ENCODE peak calls at places on chromosomes 6 and 20, in nine cellular contexts. Z, P, X, Q, C, K, O, E and G are unnamed samples.

GRCh38 chr6:150395388-150396009 is 26.7 kb downstream of the IYD start:
- DNase-seq in Z (no peak), P (peak; percentile 53), X (peak; percentile 22), Q (no peak), C (peak; percentile 33), K (peak; percentile 70), O (peak; percentile 91), E (peak; percentile 24), G (peak; percentile 65)

GRCh38 chr20:2673453-2673852 is 9.4 kb upstream of the IDH3B start:
- DNase-seq in Z (no peak), P (no peak), X (no peak), Q (no peak), C (no peak), K (no peak), O (no peak), E (no peak), G (no peak)

GRCh38 chr6:151757506-151757955 is 50.0 kb upstream of the ESR1 start:
- DNase-seq in Z (no peak), P (no peak), X (no peak), Q (no peak), C (no peak), K (no peak), O (peak; percentile 75), E (no peak), G (no peak)

GRCh38 chr6:129104131-129104530 is 221.2 kb downstream of the LAMA2 start:
- DNase-seq in Z (no peak), P (no peak), X (no peak), Q (peak; percentile 41), C (peak; percentile 36), K (peak; percentile 57), O (no peak), E (no peak), G (no peak)

GRCh38 chr20:53834749-53835148 is 235.6 kb downstream of the BCAS1 start:
- DNase-seq in Z (no peak), P (no peak), X (no peak), Q (no peak), C (no peak), K (no peak), O (no peak), E (no peak), G (no peak)

GRCh38 chr6:150666071-150666470 is 66.4 kb downstream of the PLEKHG1 start:
- DNase-seq in Z (no peak), P (no peak), X (no peak), Q (no peak), C (peak; percentile 68), K (no peak), O (no peak), E (no peak), G (no peak)

GRCh38 chr6:167407239-167408064 is 82.6 kb downstream of the TTLL2 start:
- DNase-seq in Z (no peak), P (no peak), X (no peak), Q (no peak), C (no peak), K (no peak), O (no peak), E (no peak), G (no peak)

GRCh38 chr6:39266782-39267355 is 37.6 kb upstream of the KCNK5 start:
- DNase-seq in Z (no peak), P (no peak), X (no peak), Q (no peak), C (no peak), K (no peak), O (no peak), E (no peak), G (no peak)

GRCh38 chr6:157953580-157954091 is 28.0 kb upstream of the SYNJ2 start:
- DNase-seq in Z (no peak), P (no peak), X (no peak), Q (no peak), C (no peak), K (no peak), O (peak; percentile 33), E (no peak), G (no peak)

GRCh38 chr6:110755411-110755834 is 59.8 kb downstream of the CDK19 start:
- DNase-seq in Z (no peak), P (no peak), X (no peak), Q (no peak), C (no peak), K (no peak), O (no peak), E (no peak), G (no peak)

GRCh38 chr6:38012573-38012972 is 193.0 kb downstream of the ZFAND3 start:
- DNase-seq in Z (no peak), P (no peak), X (no peak), Q (peak; percentile 2), C (no peak), K (peak; percentile 50), O (peak; percentile 77), E (peak; percentile 14), G (peak; percentile 47)

GRCh38 chr6:1313755-1314503 is 2.0 kb downstream of the FOXQ1 start:
- DNase-seq in Z (no peak), P (peak; percentile 83), X (peak; percentile 9), Q (no peak), C (no peak), K (no peak), O (no peak), E (no peak), G (peak; percentile 75)

GRCh38 chr20:61299613-61300012 is 47.6 kb downstream of the CDH4 start:
- DNase-seq in Z (no peak), P (no peak), X (no peak), Q (no peak), C (no peak), K (no peak), O (no peak), E (no peak), G (no peak)

GRCh38 chr20:60065741-60066437 is 107.7 kb downstream of the CDH26 start:
- DNase-seq in Z (no peak), P (no peak), X (no peak), Q (no peak), C (no peak), K (no peak), O (no peak), E (no peak), G (no peak)

GRCh38 chr20:63573739-63574131 is 304 bp downstream of the HELZ2 start:
- DNase-seq in Z (no peak), P (no peak), X (no peak), Q (no peak), C (no peak), K (no peak), O (peak; percentile 60), E (no peak), G (no peak)

GRCh38 chr20:49570828-49571552 is 3.1 kb upstream of the PTGIS start:
- DNase-seq in Z (no peak), P (no peak), X (no peak), Q (no peak), C (peak; percentile 19), K (no peak), O (no peak), E (no peak), G (no peak)

GRCh38 chr6:35370124-35370741 is 27.9 kb downstream of the PPARD start:
- DNase-seq in Z (no peak), P (peak; percentile 17), X (peak; percentile 66), Q (peak; percentile 51), C (peak; percentile 79), K (peak; percentile 97), O (peak; percentile 58), E (peak; percentile 17), G (no peak)

GRCh38 chr6:85498596-85499258 is 48.8 kb downstream of the NT5E start:
- DNase-seq in Z (no peak), P (peak; percentile 31), X (no peak), Q (no peak), C (no peak), K (no peak), O (no peak), E (no peak), G (no peak)

GRCh38 chr6:127518212-127518709 is 874 bp downstream of the MTCL3 start:
- DNase-seq in Z (no peak), P (no peak), X (peak; percentile 37), Q (no peak), C (no peak), K (no peak), O (no peak), E (no peak), G (peak; percentile 50)

GRCh38 chr6:42978487-42978792 is 541 bp downstream of the PEX6 start:
- DNase-seq in Z (no peak), P (peak; percentile 41), X (peak; percentile 73), Q (no peak), C (no peak), K (peak; percentile 61), O (peak; percentile 60), E (no peak), G (peak; percentile 47)

GRCh38 chr20:11271920-11272594 is 598.3 kb upstream of the JAG1 start:
- DNase-seq in Z (no peak), P (no peak), X (no peak), Q (no peak), C (no peak), K (no peak), O (no peak), E (no peak), G (peak; percentile 45)

GRCh38 chr20:3258429-3258828 is 19.4 kb upstream of the SLC4A11 start:
- DNase-seq in Z (no peak), P (no peak), X (no peak), Q (no peak), C (no peak), K (no peak), O (no peak), E (no peak), G (no peak)

GRCh38 chr6:138346302-138347195 is 31.2 kb upstream of the SMIM28 start:
- DNase-seq in Z (no peak), P (no peak), X (no peak), Q (peak; percentile 29), C (no peak), K (peak; percentile 58), O (no peak), E (no peak), G (no peak)

GRCh38 chr6:6788394-6789020 is 200.0 kb downstream of the LY86 start:
- DNase-seq in Z (no peak), P (peak; percentile 47), X (no peak), Q (no peak), C (no peak), K (no peak), O (peak; percentile 77), E (no peak), G (no peak)

GRCh38 chr6:116379764-116380163 is 9.0 kb downstream of the DSE start:
- DNase-seq in Z (no peak), P (no peak), X (no peak), Q (no peak), C (no peak), K (no peak), O (no peak), E (no peak), G (no peak)

GRCh38 chr6:52992980-52993379 is 2.1 kb downstream of the GSTA4 start:
- DNase-seq in Z (no peak), P (no peak), X (no peak), Q (no peak), C (no peak), K (no peak), O (no peak), E (no peak), G (no peak)

GRCh38 chr6:10205120-10205519 is 209.8 kb downstream of the TFAP2A start:
- DNase-seq in Z (no peak), P (no peak), X (no peak), Q (peak; percentile 11), C (no peak), K (no peak), O (no peak), E (no peak), G (no peak)

GRCh38 chr6:36050305-36050704 is 22.7 kb downstream of the MAPK14 start:
- DNase-seq in Z (no peak), P (no peak), X (no peak), Q (no peak), C (no peak), K (no peak), O (no peak), E (no peak), G (no peak)

GRCh38 chr6:41940759-41941279 is 789 bp downstream of the CCND3 start:
- DNase-seq in Z (no peak), P (peak; percentile 33), X (peak; percentile 51), Q (no peak), C (no peak), K (peak; percentile 41), O (peak; percentile 78), E (peak; percentile 62), G (peak; percentile 50)

GRCh38 chr6:148177589-148178233 is 164.9 kb upstream of the SASH1 start:
- DNase-seq in Z (no peak), P (peak; percentile 67), X (peak; percentile 41), Q (peak; percentile 15), C (peak; percentile 76), K (peak; percentile 64), O (peak; percentile 64), E (no peak), G (peak; percentile 64)

GRCh38 chr6:75676377-75676776 is 72.7 kb upstream of the MYO6 start:
- DNase-seq in Z (no peak), P (no peak), X (no peak), Q (no peak), C (no peak), K (no peak), O (no peak), E (no peak), G (no peak)